ENCODE peak calls at places on chromosomes 16 and 17, in five cellular contexts. C is prostate gland, S is GM06990, U is neural progenitor cell, L is GM13977. Y is an unnamed sample.

GRCh38 chr16:50699345-50700159 is 6.1 kb downstream of the NOD2 start:
- DNase-seq in C (no peak), S (no peak), U (no peak), L (no peak), Y (no peak)

GRCh38 chr17:56478836-56479447 is 114.6 kb upstream of the NOG start:
- DNase-seq in C (no peak), S (no peak), U (peak), L (peak), Y (no peak)

GRCh38 chr17:55625516-55625915 is 97.1 kb downstream of the TMEM100 start:
- DNase-seq in C (no peak), S (no peak), U (no peak), L (peak), Y (no peak)

GRCh38 chr16:10169031-10169430 is 13.2 kb downstream of the GRIN2A start:
- DNase-seq in C (no peak), S (no peak), U (no peak), L (no peak), Y (no peak)

GRCh38 chr16:11670171-11671131 is 2.2 kb downstream of the SNN start:
- DNase-seq in C (no peak), S (peak), U (no peak), L (peak), Y (no peak)

GRCh38 chr16:84569382-84569987 is 48.4 kb downstream of the COTL1 start:
- DNase-seq in C (no peak), S (no peak), U (no peak), L (no peak), Y (no peak)

GRCh38 chr16:19168173-19169080 is at the start of gene SYT17:
- DNase-seq in C (peak), S (peak), U (peak), L (peak), Y (no peak)

GRCh38 chr16:63067141-63067540 is 1030.9 kb upstream of the CDH8 start:
- DNase-seq in C (no peak), S (no peak), U (peak), L (no peak), Y (no peak)

GRCh38 chr16:10668322-10669045 is 26.2 kb downstream of the TEKT5 start:
- DNase-seq in C (no peak), S (peak), U (peak), L (peak), Y (no peak)

GRCh38 chr16:69888005-69888560 is 63.1 kb upstream of the CLEC18A start:
- DNase-seq in C (no peak), S (no peak), U (no peak), L (peak), Y (no peak)

GRCh38 chr17:75812096-75813001 is 27.7 kb downstream of the UNK start:
- DNase-seq in C (no peak), S (no peak), U (no peak), L (no peak), Y (no peak)

GRCh38 chr16:28292731-28293588 is 635 bp downstream of the SBK1 start:
- DNase-seq in C (peak), S (no peak), U (peak), L (peak), Y (no peak)

GRCh38 chr17:13813347-13814240 is 211.9 kb upstream of the HS3ST3A1 start:
- DNase-seq in C (no peak), S (no peak), U (no peak), L (no peak), Y (no peak)

GRCh38 chr16:85387731-85388295 is 225.3 kb upstream of the GSE1 start:
- DNase-seq in C (no peak), S (no peak), U (no peak), L (no peak), Y (no peak)

GRCh38 chr16:31876955-31877828 is 3.6 kb downstream of the ZNF267 start:
- DNase-seq in C (no peak), S (peak), U (no peak), L (peak), Y (peak)

GRCh38 chr16:12539185-12539929 is 264.3 kb downstream of the CPPED1 start:
- DNase-seq in C (no peak), S (peak), U (no peak), L (peak), Y (no peak)

GRCh38 chr16:88387941-88388627 is 5.3 kb downstream of the ZNF469 start:
- DNase-seq in C (peak), S (no peak), U (peak), L (no peak), Y (no peak)

GRCh38 chr16:14628806-14629611 is 1.1 kb downstream of the PARN start:
- DNase-seq in C (no peak), S (no peak), U (no peak), L (no peak), Y (no peak)

GRCh38 chr17:48486557-48486956 is 44.3 kb downstream of the HOXB1 start:
- DNase-seq in C (no peak), S (no peak), U (peak), L (no peak), Y (no peak)
- TF ChIP-seq CTCF in C (no peak), S (no peak), U (no peak), L (no peak), Y (no peak)

DNA sequence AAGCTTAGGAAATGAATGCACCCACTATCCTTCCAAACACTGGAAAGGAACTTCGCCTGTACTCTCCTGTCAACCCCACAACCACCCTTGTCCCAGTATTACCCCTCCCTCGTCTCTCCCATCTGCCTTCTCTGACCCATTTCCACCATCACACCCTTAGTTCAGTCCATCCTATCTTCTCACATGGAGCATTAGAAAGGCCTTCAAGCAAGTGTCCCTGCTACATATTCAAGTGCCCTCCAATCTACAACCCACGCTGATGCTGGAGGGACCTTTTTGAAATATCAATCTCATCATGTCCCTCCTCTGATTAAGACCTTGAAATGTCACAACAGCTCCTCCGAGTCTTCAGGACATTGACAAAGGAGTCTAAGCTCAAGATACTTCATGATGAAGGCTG is 133.8 kb upstream of the CCL2 start:
- DNase-seq in C (no peak), S (no peak), U (no peak), L (no peak), Y (no peak)
- TF ChIP-seq CTCF in C (no peak), S (no peak), U (no peak), L (no peak), Y (no peak)

DNA sequence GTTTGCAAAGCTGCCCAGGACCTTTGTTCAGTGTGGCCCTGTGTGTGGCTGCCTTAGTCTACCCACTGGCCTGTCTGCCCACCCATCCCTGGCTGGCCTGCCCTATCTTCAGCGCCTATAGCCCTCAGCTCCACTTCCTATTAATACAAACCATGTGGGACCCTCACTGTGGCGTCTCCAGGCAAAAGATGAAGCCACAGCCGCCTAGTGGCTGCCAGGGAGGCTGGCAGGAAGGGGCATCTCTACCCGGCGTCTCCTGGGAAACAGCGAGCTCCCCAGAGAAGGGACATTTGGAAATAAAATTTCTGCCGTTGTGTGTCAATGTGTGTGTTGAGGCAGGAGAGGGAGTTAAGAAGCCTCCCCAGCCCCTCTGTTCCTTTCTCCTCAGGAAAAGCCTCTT is 31.5 kb downstream of the NEUROD2 start:
- DNase-seq in C (no peak), S (no peak), U (peak), L (no peak), Y (no peak)
- TF ChIP-seq CTCF in C (no peak), S (peak), U (peak), L (peak), Y (peak)

DNA sequence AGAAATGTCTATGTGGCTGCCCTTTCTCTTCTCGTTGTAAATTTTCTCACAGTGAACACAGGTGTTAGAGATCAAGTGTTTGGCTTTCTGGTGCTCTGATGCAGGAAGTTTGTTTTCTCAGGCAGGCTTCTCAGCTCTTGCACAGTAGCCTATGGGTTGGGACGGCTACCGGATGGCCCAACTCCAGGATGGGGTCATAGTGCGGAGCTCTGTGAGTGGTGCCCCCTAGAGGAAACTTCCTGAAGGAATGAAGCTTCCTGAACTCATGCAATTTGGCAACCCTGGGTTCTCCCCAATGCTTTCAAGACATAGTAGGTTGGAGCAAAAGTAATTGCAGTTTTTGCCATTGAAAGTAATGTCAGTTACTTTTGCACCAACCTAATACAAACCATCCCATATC is 407.5 kb upstream of the HSBP1 start:
- DNase-seq in C (no peak), S (no peak), U (peak), L (no peak), Y (no peak)
- TF ChIP-seq CTCF in C (no peak), S (peak), U (peak), L (no peak), Y (no peak)

GRCh38 chr17:67123692-67124091 is 79.3 kb downstream of the CACNG1 start:
- DNase-seq in C (no peak), S (no peak), U (no peak), L (no peak), Y (no peak)
- TF ChIP-seq CTCF in C (no peak), S (no peak), U (no peak), L (no peak), Y (no peak)

DNA sequence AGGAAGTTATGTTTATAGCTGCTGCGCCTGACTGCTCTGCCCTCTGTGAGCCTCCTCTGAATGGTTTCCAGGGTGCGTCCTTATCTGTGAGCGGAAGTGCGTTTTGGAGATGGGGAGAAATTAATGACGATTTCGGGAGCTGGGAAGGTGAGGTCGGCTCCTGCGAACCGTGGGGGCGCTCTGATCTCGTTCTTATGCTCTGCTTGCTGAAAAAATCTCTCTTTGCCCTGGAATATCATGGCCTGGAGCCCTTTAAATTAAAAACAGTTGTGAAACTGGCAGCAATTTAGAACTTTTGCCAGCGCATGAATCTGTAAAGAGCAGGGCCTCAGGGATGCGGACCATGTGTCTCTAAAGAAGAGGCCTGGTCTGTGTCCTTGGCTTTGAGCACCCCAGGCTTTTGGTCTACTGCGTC is 135.8 kb upstream of the ZFHX3 start:
- DNase-seq in C (no peak), S (no peak), U (no peak), L (no peak), Y (no peak)
- TF ChIP-seq CTCF in C (no peak), S (no peak), U (no peak), L (no peak), Y (no peak)

GRCh38 chr16:2091722-2092620 is 43.7 kb downstream of the PKD1 start:
- DNase-seq in C (no peak), S (no peak), U (peak), L (no peak), Y (no peak)

GRCh38 chr16:2092866-2093265 is 42.8 kb downstream of the PKD1 start:
- DNase-seq in C (no peak), S (no peak), U (no peak), L (no peak), Y (no peak)

GRCh38 chr16:2089676-2090480 is 42.1 kb downstream of the TSC2 start:
- DNase-seq in C (no peak), S (no peak), U (no peak), L (no peak), Y (no peak)

GRCh38 chr16:2090481-2090797 is 42.7 kb downstream of the TSC2 start:
- DNase-seq in C (no peak), S (no peak), U (no peak), L (no peak), Y (no peak)

DNA sequence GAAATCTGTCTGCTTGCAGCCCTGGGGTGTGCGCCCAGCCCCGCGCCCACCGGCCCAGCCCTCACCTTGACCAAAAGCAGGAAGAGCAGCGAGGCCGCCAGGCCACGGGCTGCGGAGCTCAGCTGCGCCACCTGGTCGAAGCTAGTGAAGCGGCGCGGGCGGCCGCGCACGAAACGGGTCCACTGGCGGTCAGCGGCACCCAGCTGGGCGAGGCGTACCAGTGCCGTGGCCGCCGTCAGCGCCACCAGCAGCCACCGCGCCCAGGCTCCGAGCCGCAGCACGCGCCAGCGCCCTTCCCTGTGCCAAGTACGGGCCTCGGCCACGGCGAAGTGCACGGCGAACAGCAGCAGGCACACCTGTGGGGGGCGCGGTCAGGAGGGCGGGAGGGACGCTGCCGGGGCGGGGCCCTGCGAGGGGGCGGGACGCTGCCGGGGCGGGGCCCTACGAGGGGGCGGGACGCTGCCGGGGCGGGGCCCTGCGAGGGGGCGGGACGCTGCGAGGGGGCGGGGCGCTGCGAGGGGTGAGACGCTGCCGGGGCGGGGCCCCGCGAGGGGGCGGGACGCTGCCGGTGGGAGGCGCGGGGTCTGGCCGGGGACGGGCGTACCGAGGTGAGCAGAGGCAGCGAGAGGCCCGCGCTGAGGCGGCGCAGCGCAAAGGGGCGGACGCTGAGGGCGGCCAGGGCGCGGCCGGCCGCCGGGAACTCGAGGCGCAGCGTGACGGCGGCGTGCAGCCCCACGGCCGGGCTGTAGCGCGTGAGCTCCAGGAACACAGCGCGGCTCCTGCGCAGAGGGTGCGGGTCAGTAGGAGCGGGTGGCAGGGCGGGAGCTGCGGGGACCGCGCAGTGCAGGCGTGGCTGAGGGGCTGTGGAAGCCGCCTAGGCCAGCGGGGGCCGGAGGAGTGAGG is 43.3 kb downstream of the TSC2 start:
- DNase-seq in C (peak), S (no peak), U (peak), L (no peak), Y (no peak)
- TF ChIP-seq CTCF in C (peak), S (no peak), U (peak), L (no peak), Y (no peak)

GRCh38 chr16:60755907-60756306 is 1280.3 kb downstream of the CDH8 start:
- DNase-seq in C (no peak), S (no peak), U (no peak), L (no peak), Y (no peak)
- TF ChIP-seq CTCF in C (no peak), S (no peak), U (peak), L (peak), Y (no peak)

Y was measured in GM12864.